ENCODE peak calls at places on chromosome X, in five cellular contexts. R, G, O, J and D are unnamed samples.
A peak's percentile ranks its signal among the peaks of the same experiment; 100 is the strongest.

GRCh38 chrX:41189156-41189555 is 103.9 kb downstream of the USP9X start:
- DNase-seq in R (no peak), G (no peak), O (no peak), J (no peak), D (no peak)

GRCh38 chrX:113675278-113675677 is 834.6 kb upstream of the AMOT start:
- DNase-seq in R (no peak), G (no peak), O (no peak), J (no peak), D (no peak)

GRCh38 chrX:97238632-97239031 is 354.9 kb downstream of the RPA4 start:
- DNase-seq in R (no peak), G (no peak), O (no peak), J (no peak), D (no peak)

GRCh38 chrX:72029473-72030411 is 102.0 kb downstream of the RTL5 start:
- DNase-seq in R (no peak), G (no peak), O (peak; percentile 16), J (no peak), D (no peak)

GRCh38 chrX:136755411-136755810 is 25.3 kb downstream of the ARHGEF6 start:
- DNase-seq in R (no peak), G (no peak), O (no peak), J (no peak), D (no peak)

GRCh38 chrX:72142094-72142843 is 10.6 kb upstream of the RTL5 start:
- DNase-seq in R (no peak), G (no peak), O (no peak), J (no peak), D (no peak)

GRCh38 chrX:41688835-41689234 is at the start of gene GPR34:
- DNase-seq in R (no peak), G (no peak), O (no peak), J (no peak), D (no peak)

GRCh38 chrX:145393702-145394235 is 146.5 kb downstream of the SPANXN1 start:
- DNase-seq in R (no peak), G (no peak), O (no peak), J (no peak), D (no peak)

GRCh38 chrX:139826065-139827044 is 106.5 kb downstream of the ATP11C start:
- DNase-seq in R (no peak), G (no peak), O (no peak), J (no peak), D (no peak)

GRCh38 chrX:134695999-134696398 is 37.7 kb upstream of the PLAC1 start:
- DNase-seq in R (no peak), G (no peak), O (no peak), J (no peak), D (no peak)

GRCh38 chrX:75968293-75968692 is 183.2 kb upstream of the MAGEE2 start:
- DNase-seq in R (no peak), G (no peak), O (peak; percentile 3), J (peak; percentile 1), D (peak; percentile 53)

GRCh38 chrX:14356401-14356800 is 172.9 kb upstream of the GLRA2 start:
- DNase-seq in R (no peak), G (no peak), O (no peak), J (no peak), D (no peak)

GRCh38 chrX:73577368-73577767 is 14.4 kb downstream of the CHIC1 start:
- DNase-seq in R (no peak), G (no peak), O (no peak), J (no peak), D (no peak)

GRCh38 chrX:68698955-68699354 is 51.5 kb downstream of the STARD8 start:
- DNase-seq in R (no peak), G (no peak), O (peak; percentile 66), J (no peak), D (no peak)

GRCh38 chrX:67104982-67105757 is 438.7 kb upstream of the AR start:
- DNase-seq in R (no peak), G (no peak), O (no peak), J (no peak), D (no peak)

GRCh38 chrX:130916636-130917422 is 13.8 kb upstream of the ENOX2 start:
- DNase-seq in R (peak; percentile 67), G (no peak), O (peak; percentile 35), J (no peak), D (peak; percentile 22)

GRCh38 chrX:45347877-45348675 is 147.4 kb upstream of the DIPK2B start:
- DNase-seq in R (no peak), G (no peak), O (no peak), J (no peak), D (no peak)

GRCh38 chrX:40107291-40108083 is 9.7 kb upstream of the BCOR start:
- DNase-seq in R (no peak), G (no peak), O (no peak), J (no peak), D (no peak)

GRCh38 chrX:114583646-114584433 is at the start of gene HTR2C:
- DNase-seq in R (no peak), G (no peak), O (no peak), J (no peak), D (peak; percentile 62)

GRCh38 chrX:48278958-48279357 is 23.8 kb downstream of the SSX1 start:
- DNase-seq in R (peak; percentile 59), G (no peak), O (peak; percentile 0), J (no peak), D (peak; percentile 13)

GRCh38 chrX:124300412-124300811 is 32.0 kb upstream of the TEX13D start:
- DNase-seq in R (no peak), G (no peak), O (no peak), J (no peak), D (no peak)

GRCh38 chrX:107566603-107567262 is 61.6 kb upstream of the PRPS1 start:
- DNase-seq in R (no peak), G (no peak), O (no peak), J (no peak), D (no peak)

GRCh38 chrX:8179653-8180052 is 8.6 kb upstream of the VCX2 start:
- DNase-seq in R (no peak), G (no peak), O (no peak), J (no peak), D (no peak)

GRCh38 chrX:34612036-34612435 is 45.0 kb downstream of the TMEM47 start:
- DNase-seq in R (no peak), G (no peak), O (no peak), J (no peak), D (no peak)

GRCh38 chrX:48700951-48701653 is 4.6 kb downstream of the SUV39H1 start:
- DNase-seq in R (no peak), G (no peak), O (no peak), J (no peak), D (no peak)

GRCh38 chrX:39574178-39574577 is 523.6 kb downstream of the BCOR start:
- DNase-seq in R (peak; percentile 15), G (no peak), O (no peak), J (no peak), D (no peak)

GRCh38 chrX:154094833-154095232 is 2.7 kb downstream of the MECP2 start:
- DNase-seq in R (no peak), G (no peak), O (no peak), J (no peak), D (no peak)

GRCh38 chrX:154096140-154097002 is 1.1 kb downstream of the MECP2 start:
- DNase-seq in R (peak; percentile 21), G (no peak), O (peak; percentile 12), J (no peak), D (no peak)

GRCh38 chrX:154097003-154097596 is 417 bp downstream of the MECP2 start:
- DNase-seq in R (peak; percentile 91), G (no peak), O (peak; percentile 58), J (no peak), D (peak; percentile 68)

GRCh38 chrX:154098551-154098950 is 1.0 kb upstream of the MECP2 start:
- DNase-seq in R (no peak), G (no peak), O (no peak), J (no peak), D (no peak)

GRCh38 chrX:154097597-154098541 is at the start of gene MECP2:
- DNase-seq in R (peak; percentile 91), G (peak; percentile 56), O (peak; percentile 79), J (peak; percentile 68), D (peak; percentile 93)
- TF ChIP-seq ATF2 in R (no peak), G (no peak), O (no peak), J (no peak), D (no peak)

GRCh38 chrX:122866527-122866926 is 317.6 kb upstream of the GRIA3 start:
- DNase-seq in R (no peak), G (no peak), O (no peak), J (no peak), D (no peak)
- TF ChIP-seq ATF2 in R (no peak), G (no peak), O (no peak), J (no peak), D (no peak)

DNA sequence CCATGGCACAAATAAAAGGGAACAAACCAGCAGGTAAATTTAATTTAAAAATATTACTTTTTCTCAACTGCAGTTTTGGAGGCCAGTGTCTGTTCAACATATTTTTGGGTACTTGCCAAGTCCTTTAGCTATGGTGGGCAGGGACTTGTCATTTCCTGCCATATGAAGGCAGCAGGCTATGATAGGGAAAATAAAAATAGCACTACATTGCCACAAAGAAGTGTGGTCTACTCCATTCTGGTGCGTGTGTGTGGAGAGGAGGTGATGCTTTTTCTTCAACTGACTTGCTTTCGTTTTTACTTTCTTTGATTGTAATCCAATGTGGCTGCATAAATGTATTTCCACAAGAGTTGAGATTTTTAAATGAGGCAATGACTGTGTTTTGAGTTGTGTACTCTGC is 17.2 kb downstream of the GPR174 start:
- DNase-seq in R (no peak), G (peak; percentile 72), O (no peak), J (no peak), D (no peak)
- TF ChIP-seq ATF2 in R (no peak), G (peak; percentile 69), O (no peak), J (no peak), D (no peak)

GRCh38 chrX:23821847-23822246 is 38.9 kb downstream of the SAT1 start:
- DNase-seq in R (no peak), G (no peak), O (no peak), J (no peak), D (no peak)

GRCh38 chrX:23820235-23820782 is 37.3 kb downstream of the SAT1 start:
- DNase-seq in R (no peak), G (no peak), O (no peak), J (no peak), D (no peak)

GRCh38 chrX:23817979-23818336 is 35.0 kb downstream of the SAT1 start:
- DNase-seq in R (no peak), G (no peak), O (no peak), J (no peak), D (no peak)

GRCh38 chrX:23822397-23822796 is 39.4 kb downstream of the SAT1 start:
- DNase-seq in R (no peak), G (no peak), O (peak; percentile 73), J (no peak), D (no peak)

DNA sequence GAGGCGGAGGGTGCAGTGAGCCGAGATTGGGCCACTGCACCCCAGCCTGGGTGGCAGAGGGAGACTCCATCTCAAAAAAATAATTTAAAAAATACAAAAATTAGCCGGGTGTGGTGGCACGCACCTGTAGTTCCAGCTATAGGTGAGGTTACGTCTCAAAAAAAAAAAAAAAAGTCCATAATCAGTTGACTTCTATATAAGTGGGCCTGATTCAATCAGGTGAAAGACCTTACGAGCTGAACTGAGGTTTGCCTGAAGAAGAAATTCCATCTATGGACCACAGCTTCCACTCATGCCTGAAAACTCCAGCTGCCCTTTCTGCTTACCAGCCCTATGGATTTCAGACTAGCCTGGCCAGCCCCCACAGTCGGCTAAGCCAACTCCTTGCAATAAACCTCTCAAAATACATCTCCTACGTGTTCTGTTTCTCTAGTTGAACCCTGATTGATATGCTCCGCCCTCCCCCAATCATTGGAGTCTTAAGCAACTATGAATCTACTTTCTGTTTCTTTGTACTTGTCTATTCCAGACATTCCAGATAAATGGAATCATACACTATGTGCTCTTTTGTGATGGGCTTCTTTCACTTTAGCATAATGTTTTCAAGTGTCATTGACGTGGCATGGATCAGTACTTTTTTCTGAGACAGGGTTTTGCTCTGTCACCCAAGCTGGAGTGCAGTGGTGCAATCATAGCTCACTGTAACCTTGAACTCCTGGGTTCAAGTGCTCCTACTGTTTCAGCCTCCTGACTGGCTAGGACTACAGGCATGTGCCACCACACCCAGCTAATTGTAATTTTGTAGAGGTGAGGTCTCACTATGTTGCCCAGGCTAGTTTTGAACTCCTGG is 36.6 kb downstream of the SAT1 start:
- DNase-seq in R (no peak), G (no peak), O (peak; percentile 35), J (no peak), D (no peak)
- TF ChIP-seq ATF2 in R (no peak), G (no peak), O (no peak), J (no peak), D (no peak)